ENCODE peak calls at places on chromosomes 4 and X, in five cellular contexts. J is cardiac fibroblast, P is IMR-90, F is AG10803, Y is epithelial cell of proximal tubule. I is an unnamed sample.

GRCh38 chrX:92232182-92232581 is 453.0 kb downstream of the PCDH11X start:
- DNase-seq in J (no peak), P (peak), F (no peak), Y (no peak), I (no peak)

GRCh38 chrX:276588-277171 is 4.5 kb upstream of the PLCXD1 start:
- DNase-seq in J (peak), P (peak), F (peak), Y (no peak), I (peak)

GRCh38 chr4:112604590-112604989 is 32.1 kb downstream of the ZGRF1 start:
- DNase-seq in J (peak), P (peak), F (peak), Y (no peak), I (no peak)

GRCh38 chrX:1316527-1316926 is 20.1 kb upstream of the IL3RA start:
- DNase-seq in J (no peak), P (no peak), F (no peak), Y (no peak), I (no peak)

GRCh38 chr4:40280586-40280985 is 54.5 kb upstream of the CHRNA9 start:
- DNase-seq in J (no peak), P (no peak), F (no peak), Y (no peak), I (no peak)

GRCh38 chrX:15269618-15270521 is at the start of gene ASB9:
- DNase-seq in J (peak), P (peak), F (peak), Y (peak), I (no peak)

GRCh38 chr4:147794787-147795413 is 63.0 kb downstream of the ARHGAP10 start:
- DNase-seq in J (no peak), P (no peak), F (no peak), Y (no peak), I (no peak)

GRCh38 chrX:3585719-3586118 is 127.7 kb downstream of the PRKX start:
- DNase-seq in J (no peak), P (no peak), F (no peak), Y (no peak), I (no peak)

GRCh38 chr4:175542787-175543186 is 269.3 kb downstream of the GPM6A start:
- DNase-seq in J (peak), P (no peak), F (no peak), Y (no peak), I (no peak)

GRCh38 chrX:43676960-43677582 is 21.0 kb downstream of the MAOA start:
- DNase-seq in J (peak), P (no peak), F (no peak), Y (no peak), I (no peak)

GRCh38 chrX:136209016-136209738 is 42.0 kb downstream of the MAP7D3 start:
- DNase-seq in J (peak), P (peak), F (peak), Y (no peak), I (peak)

GRCh38 chr4:113278324-113278934 is 229.0 kb downstream of the ANK2 start:
- DNase-seq in J (peak), P (peak), F (peak), Y (no peak), I (peak)

GRCh38 chr4:95167809-95168208 is 381.0 kb downstream of the UNC5C start:
- DNase-seq in J (no peak), P (no peak), F (no peak), Y (no peak), I (no peak)

GRCh38 chr4:172786039-172786792 is 382.4 kb upstream of the GALNT7 start:
- DNase-seq in J (peak), P (peak), F (no peak), Y (no peak), I (no peak)

GRCh38 chrX:35115205-35115604 is 172.6 kb downstream of the FAM47B start:
- DNase-seq in J (peak), P (peak), F (peak), Y (no peak), I (no peak)

GRCh38 chr4:94410678-94411206 is 41.0 kb upstream of the PDLIM5 start:
- DNase-seq in J (peak), P (no peak), F (peak), Y (peak), I (no peak)

GRCh38 chrX:108122748-108123147 is 31.2 kb downstream of the ATG4A start:
- DNase-seq in J (peak), P (peak), F (peak), Y (no peak), I (no peak)

GRCh38 chrX:120450163-120450562 is 18.9 kb downstream of the LAMP2 start:
- DNase-seq in J (peak), P (no peak), F (peak), Y (no peak), I (no peak)

GRCh38 chr4:122099896-122100295 is 52.2 kb upstream of the BLTP1 start:
- DNase-seq in J (peak), P (peak), F (peak), Y (no peak), I (no peak)

GRCh38 chr4:89836897-89837384 is at the start of gene SNCA:
- DNase-seq in J (peak), P (peak), F (no peak), Y (no peak), I (peak)

GRCh38 chr4:78242071-78242470 is 184.9 kb downstream of the FRAS1 start:
- DNase-seq in J (peak), P (no peak), F (peak), Y (no peak), I (no peak)

GRCh38 chr4:8336412-8337075 is 67.0 kb downstream of the HTRA3 start:
- DNase-seq in J (no peak), P (peak), F (peak), Y (no peak), I (no peak)

GRCh38 chrX:16804923-16805464 is 18.7 kb downstream of the TXLNG start:
- DNase-seq in J (no peak), P (no peak), F (no peak), Y (no peak), I (no peak)

GRCh38 chrX:45232139-45232538 is 31.5 kb upstream of the DIPK2B start:
- DNase-seq in J (no peak), P (no peak), F (no peak), Y (no peak), I (no peak)

GRCh38 chr4:23290656-23291055 is 597.9 kb downstream of the GBA3 start:
- DNase-seq in J (peak), P (no peak), F (no peak), Y (no peak), I (no peak)

GRCh38 chrX:40177942-40178715 is 80.4 kb upstream of the BCOR start:
- DNase-seq in J (no peak), P (no peak), F (no peak), Y (no peak), I (no peak)

GRCh38 chrX:16160729-16161128 is 6.6 kb upstream of the MAGEB17 start:
- DNase-seq in J (peak), P (peak), F (peak), Y (peak), I (no peak)

GRCh38 chrX:337331-337831 is 18.8 kb upstream of the GTPBP6 start:
- DNase-seq in J (no peak), P (no peak), F (no peak), Y (no peak), I (peak)

GRCh38 chr4:161829631-161830030 is 334.2 kb downstream of the FSTL5 start:
- DNase-seq in J (no peak), P (no peak), F (no peak), Y (no peak), I (no peak)

GRCh38 chr4:147546341-147546740 is 65.4 kb downstream of the EDNRA start:
- DNase-seq in J (peak), P (peak), F (peak), Y (no peak), I (no peak)

GRCh38 chr4:41418444-41418843 is 119.5 kb upstream of the LIMCH1 start:
- DNase-seq in J (peak), P (peak), F (peak), Y (peak), I (no peak)

GRCh38 chr4:143773998-143774898 is 73.8 kb upstream of the FREM3 start:
- DNase-seq in J (peak), P (peak), F (peak), Y (peak), I (no peak)

GRCh38 chr4:99447079-99447478 is 11.9 kb upstream of the ADH7 start:
- DNase-seq in J (peak), P (peak), F (peak), Y (peak), I (no peak)

GRCh38 chr4:128229458-128229805 is 58.2 kb downstream of the PGRMC2 start:
- DNase-seq in J (no peak), P (peak), F (no peak), Y (no peak), I (no peak)

GRCh38 chr4:6334203-6334887 is 64.7 kb downstream of the WFS1 start:
- DNase-seq in J (no peak), P (no peak), F (no peak), Y (no peak), I (no peak)

GRCh38 chr4:6332042-6332668 is 62.5 kb downstream of the WFS1 start:
- DNase-seq in J (peak), P (peak), F (peak), Y (no peak), I (peak)

GRCh38 chr4:6335040-6335590 is 65.5 kb downstream of the WFS1 start:
- DNase-seq in J (no peak), P (no peak), F (no peak), Y (no peak), I (no peak)

GRCh38 chr4:6332669-6333050 is 63.0 kb downstream of the WFS1 start:
- DNase-seq in J (no peak), P (no peak), F (no peak), Y (no peak), I (no peak)

GRCh38 chr4:6333301-6334202 is 63.9 kb downstream of the WFS1 start:
- DNase-seq in J (peak), P (no peak), F (no peak), Y (no peak), I (no peak)
- TF ChIP-seq CTCF in J (peak), P (peak), F (peak), Y (peak), I (peak)

GRCh38 chr4:151276787-151277557 is at the start of gene PRSS48:
- DNase-seq in J (peak), P (peak), F (peak), Y (no peak), I (no peak)
- TF ChIP-seq CTCF in J (peak), P (peak), F (peak), Y (peak), I (no peak)

GRCh38 chrX:154384284-154384892 is 5.3 kb downstream of the EMD start:
- DNase-seq in J (peak), P (no peak), F (no peak), Y (no peak), I (no peak)
- TF ChIP-seq CTCF in J (peak), P (peak), F (peak), Y (peak), I (no peak)

GRCh38 chrX:9566150-9566621 is 101.3 kb downstream of the TBL1X start:
- DNase-seq in J (peak), P (peak), F (peak), Y (peak), I (no peak)
- TF ChIP-seq CTCF in J (no peak), P (peak), F (no peak), Y (peak), I (no peak)

GRCh38 chr4:2280531-2281300 is 18.8 kb upstream of the MXD4 start:
- DNase-seq in J (no peak), P (no peak), F (no peak), Y (no peak), I (no peak)
- TF ChIP-seq CTCF in J (no peak), P (peak), F (no peak), Y (peak), I (no peak)

GRCh38 chr4:26263165-26263564 is 57.6 kb upstream of the RBPJ start:
- DNase-seq in J (no peak), P (no peak), F (no peak), Y (no peak), I (no peak)
- TF ChIP-seq CTCF in J (no peak), P (no peak), F (no peak), Y (no peak), I (no peak)

DNA sequence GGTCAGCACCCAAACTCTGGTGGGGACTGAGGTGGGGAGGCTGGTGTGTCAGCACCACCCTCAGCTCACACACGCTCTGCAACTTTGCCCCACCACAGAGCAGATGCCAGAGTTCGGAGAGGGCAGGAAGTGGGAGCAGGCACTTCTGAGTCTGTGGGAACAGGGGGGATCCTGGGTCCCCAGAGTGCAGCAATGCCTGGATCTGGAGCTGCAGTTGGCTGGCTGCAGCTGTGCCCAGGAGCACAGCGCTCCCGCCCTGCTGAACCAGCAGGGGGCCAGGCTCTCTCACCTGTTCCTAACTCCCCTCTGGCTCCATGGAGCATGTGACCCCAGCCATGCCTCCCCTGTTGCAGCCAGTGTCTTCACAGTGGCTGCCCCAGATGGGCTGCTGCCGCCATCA is 252.4 kb downstream of the SPOCK3 start:
- DNase-seq in J (no peak), P (no peak), F (no peak), Y (no peak), I (no peak)
- TF ChIP-seq CTCF in J (no peak), P (no peak), F (no peak), Y (no peak), I (no peak)

DNA sequence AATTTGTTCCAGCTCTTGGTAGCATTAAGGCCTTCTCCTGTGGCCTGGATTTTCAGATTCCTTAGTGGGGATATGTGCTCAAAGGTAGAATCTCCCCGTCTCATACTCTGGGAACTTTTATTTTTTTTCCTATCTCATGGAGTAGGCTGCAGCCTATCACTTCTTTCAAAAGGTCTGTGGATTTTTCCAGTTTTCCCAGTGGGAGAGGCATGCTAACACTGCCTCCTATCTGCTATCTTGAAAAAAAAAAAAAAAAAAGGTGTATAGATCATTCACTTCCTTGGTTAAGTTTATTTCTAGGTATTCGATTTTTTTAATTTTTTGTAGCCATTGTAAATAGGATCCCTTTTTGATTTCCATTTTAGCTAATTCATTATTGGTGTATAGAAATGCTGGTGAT is 67.1 kb downstream of the IL15 start:
- DNase-seq in J (no peak), P (no peak), F (no peak), Y (no peak), I (no peak)
- TF ChIP-seq CTCF in J (no peak), P (no peak), F (peak), Y (peak), I (no peak)

GRCh38 chr4:101347557-101348366 is 436 bp upstream of the PPP3CA start:
- DNase-seq in J (peak), P (peak), F (peak), Y (peak), I (peak)
- TF ChIP-seq CTCF in J (peak), P (peak), F (peak), Y (no peak), I (no peak)

DNA sequence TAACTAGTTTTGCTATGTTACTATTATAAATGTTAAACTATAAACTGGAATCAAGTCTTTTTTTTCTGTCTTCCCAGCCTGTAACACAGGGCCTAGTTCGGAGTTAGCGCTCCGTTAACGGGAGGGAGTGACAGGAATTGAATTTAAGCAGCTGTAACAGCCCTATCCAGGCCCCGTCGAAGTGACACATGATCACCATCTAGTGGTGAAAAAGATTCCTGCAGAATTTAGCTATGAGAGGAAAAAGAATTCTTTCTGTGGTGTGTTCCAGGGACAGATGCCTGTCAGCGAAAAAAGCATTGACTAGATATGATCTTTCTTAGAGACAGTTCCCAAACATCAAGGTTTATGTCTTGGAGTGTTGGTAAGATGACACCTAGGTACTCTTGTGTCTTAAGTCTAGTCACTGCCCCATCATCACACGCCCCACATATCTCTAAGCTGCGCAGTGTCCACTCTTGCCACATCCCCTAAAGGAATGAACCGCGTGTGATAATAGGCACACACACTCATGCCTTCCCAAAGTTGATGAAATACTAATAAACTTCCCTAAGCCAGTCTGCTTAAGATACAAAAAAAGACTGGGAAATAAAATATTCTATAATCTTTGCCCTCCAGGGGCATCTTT is 2.1 kb downstream of the GAB3 start:
- DNase-seq in J (peak), P (peak), F (no peak), Y (no peak), I (no peak)
- TF ChIP-seq CTCF in J (peak), P (peak), F (peak), Y (peak), I (peak)